ENCODE peak calls at places on chromosome 3, in four cellular contexts. One of them, this sample, is unnamed.

GRCh38 chr3:11699083-11699427 is 55.3 kb upstream of the VGLL4 start:
- DNase-seq in epithelial cell of esophagus: peak
- DNase-seq in right lobe of liver: no peak
- DNase-seq in astrocyte of the spinal cord: no peak
- DNase-seq in this sample: peak

GRCh38 chr3:124516333-124516732 is 213.9 kb upstream of the UMPS start:
- DNase-seq in astrocyte of the spinal cord: no peak
- DNase-seq in epithelial cell of esophagus: no peak
- DNase-seq in right lobe of liver: no peak
- DNase-seq in this sample: no peak

GRCh38 chr3:187827723-187828122 is 82.5 kb upstream of the BCL6 start:
- DNase-seq in astrocyte of the spinal cord: no peak
- DNase-seq in epithelial cell of esophagus: no peak
- DNase-seq in right lobe of liver: no peak
- DNase-seq in this sample: no peak

GRCh38 chr3:171352387-171352935 is 107.7 kb downstream of the TNIK start:
- DNase-seq in right lobe of liver: no peak
- DNase-seq in astrocyte of the spinal cord: no peak
- DNase-seq in epithelial cell of esophagus: no peak
- DNase-seq in this sample: no peak

GRCh38 chr3:23915537-23916108 is 1.2 kb downstream of the NKIRAS1 start:
- DNase-seq in epithelial cell of esophagus: no peak
- DNase-seq in astrocyte of the spinal cord: peak
- DNase-seq in right lobe of liver: no peak
- DNase-seq in this sample: no peak

GRCh38 chr3:106566277-106566676 is 697.5 kb upstream of the CBLB start:
- DNase-seq in right lobe of liver: no peak
- DNase-seq in astrocyte of the spinal cord: no peak
- DNase-seq in epithelial cell of esophagus: no peak
- DNase-seq in this sample: no peak

GRCh38 chr3:196336319-196337145 is 1.7 kb downstream of the TM4SF19 start:
- DNase-seq in astrocyte of the spinal cord: no peak
- DNase-seq in right lobe of liver: no peak
- DNase-seq in epithelial cell of esophagus: peak
- DNase-seq in this sample: no peak

GRCh38 chr3:120172070-120172469 is 77.8 kb upstream of the GSK3B start:
- DNase-seq in astrocyte of the spinal cord: peak
- DNase-seq in epithelial cell of esophagus: peak
- DNase-seq in right lobe of liver: no peak
- DNase-seq in this sample: no peak

GRCh38 chr3:157088506-157089454 is 71.2 kb downstream of the CCNL1 start:
- DNase-seq in astrocyte of the spinal cord: peak
- DNase-seq in right lobe of liver: peak
- DNase-seq in epithelial cell of esophagus: peak
- DNase-seq in this sample: peak

GRCh38 chr3:111989061-111989678 is 9.6 kb upstream of the TAGLN3 start:
- DNase-seq in right lobe of liver: no peak
- DNase-seq in epithelial cell of esophagus: peak
- DNase-seq in astrocyte of the spinal cord: peak
- DNase-seq in this sample: peak

GRCh38 chr3:53489401-53490130 is 4.8 kb upstream of the CACNA1D start:
- DNase-seq in epithelial cell of esophagus: no peak
- DNase-seq in astrocyte of the spinal cord: no peak
- DNase-seq in right lobe of liver: no peak
- DNase-seq in this sample: no peak

GRCh38 chr3:52521488-52521824 is 12.2 kb downstream of the NT5DC2 start:
- DNase-seq in right lobe of liver: peak
- DNase-seq in astrocyte of the spinal cord: no peak
- DNase-seq in epithelial cell of esophagus: no peak
- DNase-seq in this sample: no peak

DNA sequence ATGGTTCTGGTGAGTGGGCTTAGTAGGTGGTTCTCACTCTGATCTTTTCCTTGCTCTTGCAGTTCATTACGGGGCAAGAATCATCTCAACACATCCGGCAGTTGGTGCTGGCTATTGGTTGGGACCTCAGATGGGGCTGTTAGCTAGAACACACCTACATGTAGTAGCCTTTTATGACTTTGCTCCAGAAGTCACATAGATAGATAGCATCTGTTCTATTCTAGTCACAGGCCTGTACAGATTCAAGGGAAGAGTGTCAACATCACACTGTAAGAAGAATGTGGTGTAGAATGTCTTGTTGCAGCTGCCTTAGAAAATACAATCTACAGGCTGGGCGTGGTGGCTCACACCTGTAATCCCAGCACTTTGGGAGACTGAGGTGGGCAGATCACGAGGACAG is 15.1 kb downstream of the RAB5A start:
- DNase-seq in right lobe of liver: no peak
- DNase-seq in astrocyte of the spinal cord: no peak
- DNase-seq in epithelial cell of esophagus: no peak
- DNase-seq in this sample: no peak
- TF ChIP-seq CTCF in right lobe of liver: no peak
- TF ChIP-seq CTCF in astrocyte of the spinal cord: no peak
- TF ChIP-seq CTCF in epithelial cell of esophagus: no peak
- TF ChIP-seq CTCF in this sample: no peak

GRCh38 chr3:10352146-10352911 is 31.4 kb upstream of the SEC13 start:
- DNase-seq in right lobe of liver: peak
- DNase-seq in epithelial cell of esophagus: peak
- DNase-seq in astrocyte of the spinal cord: peak
- DNase-seq in this sample: peak
- H3K4me3 ChIP-seq in right lobe of liver: no peak
- H3K4me3 ChIP-seq in epithelial cell of esophagus: no peak
- H3K4me3 ChIP-seq in astrocyte of the spinal cord: no peak
- H3K4me3 ChIP-seq in this sample: no peak

DNA sequence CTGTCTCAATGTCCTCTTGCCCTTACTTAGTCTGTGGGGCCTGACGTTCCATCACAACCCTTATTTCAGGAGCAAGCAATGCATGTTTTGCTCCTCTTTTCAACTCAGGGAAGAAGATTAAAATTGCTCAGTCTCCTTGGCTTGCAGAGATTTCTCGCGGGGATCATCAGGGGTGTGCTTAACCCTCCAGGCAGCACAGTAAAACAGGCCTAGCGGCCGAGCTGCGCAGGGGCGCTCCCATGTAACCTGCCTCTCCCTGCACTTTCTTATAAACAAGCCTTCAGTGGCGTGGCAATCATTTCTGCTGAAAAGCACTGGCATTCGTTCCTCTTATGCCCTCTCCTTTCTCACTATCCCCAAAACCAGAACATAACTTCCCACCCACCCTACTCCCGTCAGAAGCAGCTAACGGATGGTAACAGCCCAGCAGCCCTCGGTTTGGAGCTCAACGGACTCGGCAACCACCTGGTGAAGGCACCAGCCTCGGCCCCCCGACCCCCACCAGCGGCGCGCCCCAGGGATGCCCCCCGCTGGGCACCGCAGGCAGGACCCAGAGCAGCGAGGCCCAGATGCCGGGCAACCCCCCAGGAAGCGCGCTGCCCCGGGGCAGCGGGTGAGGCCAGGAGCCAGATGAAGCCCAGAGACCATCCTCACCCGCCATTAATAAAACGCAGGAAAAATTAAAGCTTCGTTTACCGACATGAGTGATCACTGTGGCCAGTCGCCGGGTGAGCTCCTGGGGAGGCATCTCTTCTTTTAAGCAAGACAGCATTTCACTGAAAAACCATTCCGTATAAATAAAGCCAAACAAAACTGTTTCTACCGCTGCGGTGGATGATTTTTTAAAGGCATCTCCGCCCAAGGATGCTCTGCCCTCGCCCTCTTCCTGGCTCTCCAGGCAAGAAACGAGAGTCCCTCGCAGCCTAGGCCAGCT is 946 bp downstream of the MCF2L2 start:
- DNase-seq in astrocyte of the spinal cord: no peak
- DNase-seq in right lobe of liver: no peak
- DNase-seq in epithelial cell of esophagus: no peak
- DNase-seq in this sample: no peak
- TF ChIP-seq CTCF in astrocyte of the spinal cord: no peak
- TF ChIP-seq CTCF in right lobe of liver: no peak
- TF ChIP-seq CTCF in epithelial cell of esophagus: no peak
- TF ChIP-seq CTCF in this sample: no peak

GRCh38 chr3:15796331-15796730 is 1.4 kb downstream of the ANKRD28 start:
- DNase-seq in right lobe of liver: no peak
- DNase-seq in epithelial cell of esophagus: peak
- DNase-seq in astrocyte of the spinal cord: no peak
- DNase-seq in this sample: no peak
- H3K4me3 ChIP-seq in right lobe of liver: no peak
- H3K4me3 ChIP-seq in epithelial cell of esophagus: no peak
- H3K4me3 ChIP-seq in astrocyte of the spinal cord: peak
- H3K4me3 ChIP-seq in this sample: peak

GRCh38 chr3:168968611-168969010 is 694.9 kb downstream of the MECOM start:
- DNase-seq in astrocyte of the spinal cord: no peak
- DNase-seq in right lobe of liver: no peak
- DNase-seq in epithelial cell of esophagus: no peak
- DNase-seq in this sample: no peak

GRCh38 chr3:168961271-168961670 is 702.2 kb downstream of the MECOM start:
- DNase-seq in astrocyte of the spinal cord: no peak
- DNase-seq in right lobe of liver: no peak
- DNase-seq in epithelial cell of esophagus: no peak
- DNase-seq in this sample: no peak

GRCh38 chr3:168959731-168960130 is 703.8 kb downstream of the MECOM start:
- DNase-seq in epithelial cell of esophagus: no peak
- DNase-seq in right lobe of liver: no peak
- DNase-seq in astrocyte of the spinal cord: no peak
- DNase-seq in this sample: no peak

GRCh38 chr3:168964736-168965135 is 698.8 kb downstream of the MECOM start:
- DNase-seq in astrocyte of the spinal cord: no peak
- DNase-seq in epithelial cell of esophagus: no peak
- DNase-seq in right lobe of liver: no peak
- DNase-seq in this sample: no peak
- TF ChIP-seq CTCF in astrocyte of the spinal cord: no peak
- TF ChIP-seq CTCF in epithelial cell of esophagus: no peak
- TF ChIP-seq CTCF in right lobe of liver: no peak
- TF ChIP-seq CTCF in this sample: no peak

GRCh38 chr3:48617559-48617958 is 4.0 kb downstream of the TMEM89 start:
- DNase-seq in right lobe of liver: no peak
- DNase-seq in astrocyte of the spinal cord: no peak
- DNase-seq in epithelial cell of esophagus: no peak
- DNase-seq in this sample: no peak
- H3K4me3 ChIP-seq in right lobe of liver: no peak
- H3K4me3 ChIP-seq in astrocyte of the spinal cord: no peak
- H3K4me3 ChIP-seq in epithelial cell of esophagus: no peak
- H3K4me3 ChIP-seq in this sample: no peak

GRCh38 chr3:5190147-5190791 is 2.8 kb downstream of the EDEM1 start:
- DNase-seq in epithelial cell of esophagus: no peak
- DNase-seq in astrocyte of the spinal cord: no peak
- DNase-seq in right lobe of liver: no peak
- DNase-seq in this sample: no peak

GRCh38 chr3:5187920-5188418 is 462 bp downstream of the EDEM1 start:
- DNase-seq in epithelial cell of esophagus: peak
- DNase-seq in right lobe of liver: peak
- DNase-seq in astrocyte of the spinal cord: no peak
- DNase-seq in this sample: no peak

GRCh38 chr3:5187152-5187919 is at the start of gene EDEM1:
- DNase-seq in epithelial cell of esophagus: peak
- DNase-seq in right lobe of liver: peak
- DNase-seq in astrocyte of the spinal cord: peak
- DNase-seq in this sample: peak

GRCh38 chr3:5186854-5187151 is 704 bp upstream of the EDEM1 start:
- DNase-seq in astrocyte of the spinal cord: peak
- DNase-seq in right lobe of liver: no peak
- DNase-seq in epithelial cell of esophagus: peak
- DNase-seq in this sample: no peak

DNA sequence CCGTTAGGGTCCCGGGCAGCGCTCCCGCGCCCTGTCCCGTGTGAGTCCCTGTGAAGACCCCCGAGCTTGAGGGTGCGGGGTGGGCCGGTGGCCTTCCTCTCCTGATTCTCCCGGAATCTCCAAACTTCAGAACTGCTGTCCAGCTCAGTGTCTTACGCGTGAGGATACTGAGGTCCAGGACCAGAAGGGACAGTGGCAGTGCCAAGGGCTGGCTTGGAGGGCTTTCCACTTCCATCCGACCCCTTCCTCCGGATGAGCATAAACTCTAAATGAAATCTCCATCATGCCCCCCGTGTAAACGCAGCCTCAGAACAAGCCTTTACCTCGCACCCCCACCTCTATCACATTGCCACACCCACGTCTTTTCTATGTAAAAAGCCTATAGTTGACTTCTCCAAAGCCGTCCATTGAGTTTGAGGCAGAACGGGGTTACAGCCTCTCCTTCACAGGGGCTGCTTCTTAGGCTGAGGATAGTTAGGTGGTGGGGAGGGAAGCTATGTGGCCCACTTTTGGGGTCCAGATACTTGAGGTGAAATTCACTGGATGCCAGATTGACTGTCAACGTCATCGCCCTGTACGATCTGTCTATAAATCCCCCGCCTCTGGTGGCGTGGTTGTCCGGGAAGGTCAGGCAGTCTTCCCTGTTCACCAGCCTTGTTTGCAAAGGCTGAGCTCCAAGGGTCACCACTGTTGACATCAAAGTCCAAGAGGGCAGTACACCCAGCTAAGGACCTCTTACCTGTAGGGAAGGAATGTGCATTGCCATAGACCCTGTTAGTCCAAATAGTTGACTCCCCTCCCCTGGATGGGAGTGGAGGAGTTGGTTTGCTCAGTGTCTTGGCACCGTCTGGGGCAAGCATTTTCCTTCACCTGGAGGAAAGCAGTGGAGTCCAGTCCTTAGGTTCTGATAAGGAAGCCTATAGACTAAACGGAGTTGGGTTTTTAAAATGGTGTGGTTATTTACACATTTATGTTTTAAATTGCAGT is 1.2 kb downstream of the EDEM1 start:
- DNase-seq in right lobe of liver: peak
- DNase-seq in astrocyte of the spinal cord: peak
- DNase-seq in epithelial cell of esophagus: peak
- DNase-seq in this sample: no peak
- TF ChIP-seq CTCF in right lobe of liver: no peak
- TF ChIP-seq CTCF in astrocyte of the spinal cord: no peak
- TF ChIP-seq CTCF in epithelial cell of esophagus: peak
- TF ChIP-seq CTCF in this sample: no peak

DNA sequence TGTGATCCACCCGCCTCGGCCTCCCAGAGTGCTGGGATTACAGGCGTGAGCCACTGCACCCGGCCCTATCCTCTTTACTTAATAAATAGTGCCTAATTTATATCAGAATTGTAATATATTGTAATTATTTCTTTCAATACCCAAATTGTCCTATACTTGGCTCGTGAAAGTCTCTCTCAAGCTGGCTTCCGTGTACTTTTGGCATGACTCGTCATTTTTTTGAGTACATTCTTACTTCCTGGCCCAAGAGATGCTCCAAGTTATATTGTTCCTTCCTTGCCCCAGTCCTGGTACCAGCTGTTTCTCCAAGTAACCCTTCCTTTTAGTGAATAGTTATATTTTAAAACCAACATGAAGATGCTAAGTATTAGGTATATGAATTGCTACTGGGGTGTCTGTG is 366.7 kb downstream of the LSAMP start:
- DNase-seq in right lobe of liver: no peak
- DNase-seq in epithelial cell of esophagus: no peak
- DNase-seq in astrocyte of the spinal cord: no peak
- DNase-seq in this sample: no peak
- H3K4me3 ChIP-seq in right lobe of liver: no peak
- H3K4me3 ChIP-seq in epithelial cell of esophagus: no peak
- H3K4me3 ChIP-seq in astrocyte of the spinal cord: no peak
- H3K4me3 ChIP-seq in this sample: no peak

This sample was measured in AG09309.